ENCODE peak calls at places on chromosomes 13 and 19, in five cellular contexts. E is GM12878, A is NCI-H1105, D is left ventricle myocardium inferior, Q is GM03348. R is an unnamed sample.

GRCh38 chr13:48853381-48854102 is 122.2 kb upstream of the FNDC3A start:
- DNase-seq in E (no peak), A (no peak), Q (no peak), D (no peak), R (no peak)

GRCh38 chr13:79725841-79726240 is 244.9 kb downstream of the NDFIP2 start:
- DNase-seq in E (no peak), D (no peak), Q (no peak), A (no peak), R (no peak)

GRCh38 chr19:934865-935422 is 9.1 kb downstream of the ARID3A start:
- DNase-seq in E (no peak), D (peak), A (no peak), Q (peak), R (peak)

GRCh38 chr19:50230379-50231351 is 27.2 kb downstream of the MYH14 start:
- DNase-seq in D (peak), A (no peak), E (no peak), Q (no peak), R (no peak)

GRCh38 chr19:4531562-4532165 is 3.4 kb downstream of the PLIN5 start:
- DNase-seq in Q (no peak), D (no peak), A (no peak), E (no peak), R (no peak)

GRCh38 chr13:110801044-110801443 is 87.5 kb downstream of the ING1 start:
- DNase-seq in A (no peak), E (no peak), D (no peak), Q (no peak), R (no peak)

GRCh38 chr13:44231786-44232516 is 141.7 kb upstream of the SERP2 start:
- DNase-seq in D (no peak), A (no peak), E (no peak), Q (peak), R (no peak)

GRCh38 chr19:15254547-15254946 is 22.3 kb upstream of the EPHX3 start:
- DNase-seq in D (no peak), A (no peak), Q (no peak), E (no peak), R (no peak)

GRCh38 chr19:5314012-5314906 is 26.4 kb downstream of the PTPRS start:
- DNase-seq in D (no peak), E (no peak), Q (no peak), A (no peak), R (no peak)

GRCh38 chr13:30618186-30618937 is 642 bp downstream of the USPL1 start:
- DNase-seq in D (no peak), A (no peak), E (no peak), Q (peak), R (no peak)

GRCh38 chr13:42814868-42815267 is 33.5 kb downstream of the FAM216B start:
- DNase-seq in D (no peak), Q (peak), E (no peak), A (peak), R (no peak)

GRCh38 chr13:114015111-114015551 is 41.3 kb upstream of the C13orf46 start:
- DNase-seq in A (no peak), E (no peak), D (no peak), Q (no peak), R (no peak)

GRCh38 chr19:11247391-11247790 is 8.0 kb downstream of the ANGPTL8 start:
- DNase-seq in D (peak), Q (peak), E (no peak), A (no peak), R (no peak)

GRCh38 chr13:91185294-91185863 is 162.1 kb upstream of the MIR17HG start:
- DNase-seq in D (no peak), Q (no peak), A (no peak), E (no peak), R (no peak)

GRCh38 chr19:5547881-5548280 is 19.9 kb downstream of the TINCR start:
- DNase-seq in Q (peak), A (no peak), D (no peak), E (no peak), R (no peak)

GRCh38 chr19:32233885-32234284 is 111.5 kb upstream of the ZNF507 start:
- DNase-seq in Q (no peak), E (no peak), A (no peak), D (no peak), R (peak)